ENCODE peak calls at places on chromosome 10, in six cellular contexts. M is fibroblast of lung; I is CD8-positive, alpha-beta T cell; S is prostate gland; U is SK-N-SH; T is CD4-positive, alpha-beta T cell. F is an unnamed sample.

GRCh38 chr10:82552273-82552672 is 677.3 kb downstream of the NRG3 start:
- DNase-seq in U (no peak), S (no peak), M (no peak), I (no peak), T (no peak), F (no peak)

GRCh38 chr10:63480237-63480636 is 14.5 kb upstream of the JMJD1C start:
- DNase-seq in T (no peak), I (no peak), U (no peak), M (no peak), S (no peak), F (no peak)

GRCh38 chr10:55449981-55450380 is 649.0 kb upstream of the PCDH15 start:
- DNase-seq in I (no peak), M (no peak), U (no peak), T (no peak), S (no peak), F (no peak)

GRCh38 chr10:83222832-83223742 is 916.2 kb upstream of the GHITM start:
- DNase-seq in U (no peak), S (no peak), I (no peak), M (no peak), T (no peak), F (no peak)

GRCh38 chr10:114311496-114312195 is 72.6 kb downstream of the VWA2 start:
- DNase-seq in T (no peak), I (no peak), M (no peak), S (no peak), U (no peak), F (no peak)

GRCh38 chr10:76086571-76087260 is 655.3 kb downstream of the LRMDA start:
- DNase-seq in T (no peak), M (peak; percentile 97), S (peak; percentile 77), I (no peak), U (peak; percentile 19), F (peak; percentile 59)

GRCh38 chr10:63605568-63605967 is 84.4 kb downstream of the REEP3 start:
- DNase-seq in I (no peak), T (no peak), M (no peak), S (no peak), U (no peak), F (no peak)

GRCh38 chr10:11165591-11166543 is 148.2 kb downstream of the CELF2 start:
- DNase-seq in U (peak; percentile 71), M (peak; percentile 16), S (peak; percentile 28), T (peak; percentile 66), I (peak; percentile 42), F (no peak)

GRCh38 chr10:29554660-29555059 is 80.1 kb downstream of the SVIL start:
- DNase-seq in S (no peak), M (peak; percentile 86), T (no peak), U (no peak), I (no peak), F (no peak)

GRCh38 chr10:72375585-72375984 is 20.9 kb upstream of the DNAJB12 start:
- DNase-seq in U (no peak), I (no peak), S (no peak), M (no peak), T (no peak), F (peak; percentile 72)

GRCh38 chr10:4947635-4948596 is 15.3 kb upstream of the AKR1C1 start:
- DNase-seq in M (peak; percentile 88), T (no peak), U (no peak), S (peak; percentile 5), I (no peak), F (no peak)

GRCh38 chr10:94403823-94404228 is 1.5 kb downstream of the TBC1D12 start:
- DNase-seq in M (no peak), S (no peak), T (no peak), U (peak; percentile 42), I (no peak), F (no peak)

GRCh38 chr10:117418121-117418520 is 42.9 kb upstream of the PDZD8 start:
- DNase-seq in M (no peak), T (no peak), S (no peak), I (no peak), U (no peak), F (no peak)

GRCh38 chr10:62231805-62232204 is 36.8 kb downstream of the RTKN2 start:
- DNase-seq in T (no peak), I (no peak), M (no peak), U (no peak), S (no peak), F (no peak)

GRCh38 chr10:46096426-46096825 is 50.4 kb upstream of the MSMB start:
- DNase-seq in S (no peak), I (no peak), T (no peak), M (no peak), U (no peak), F (no peak)

GRCh38 chr10:70615784-70616511 is 13.4 kb upstream of the PRF1 start:
- DNase-seq in M (peak; percentile 97), U (no peak), I (no peak), T (no peak), S (no peak), F (no peak)

GRCh38 chr10:46520381-46520780 is 36.1 kb downstream of the GPRIN2 start:
- DNase-seq in I (no peak), S (no peak), T (no peak), U (no peak), M (no peak), F (peak; percentile 6)

GRCh38 chr10:59607971-59608370 is 101.7 kb downstream of the SLC16A9 start:
- DNase-seq in U (no peak), M (no peak), S (no peak), T (no peak), I (no peak), F (no peak)

GRCh38 chr10:88108115-88108610 is 244.7 kb downstream of the PTEN start:
- DNase-seq in I (no peak), M (no peak), S (no peak), T (no peak), U (no peak), F (peak; percentile 43)

GRCh38 chr10:89966211-89966610 is 264.8 kb downstream of the KIF20B start:
- DNase-seq in I (no peak), S (no peak), T (no peak), M (no peak), U (no peak), F (peak; percentile 15)

GRCh38 chr10:132671171-132672154 is 114.5 kb downstream of the NKX6-2 start:
- DNase-seq in U (no peak), M (no peak), T (no peak), I (no peak), S (no peak), F (no peak)

DNA sequence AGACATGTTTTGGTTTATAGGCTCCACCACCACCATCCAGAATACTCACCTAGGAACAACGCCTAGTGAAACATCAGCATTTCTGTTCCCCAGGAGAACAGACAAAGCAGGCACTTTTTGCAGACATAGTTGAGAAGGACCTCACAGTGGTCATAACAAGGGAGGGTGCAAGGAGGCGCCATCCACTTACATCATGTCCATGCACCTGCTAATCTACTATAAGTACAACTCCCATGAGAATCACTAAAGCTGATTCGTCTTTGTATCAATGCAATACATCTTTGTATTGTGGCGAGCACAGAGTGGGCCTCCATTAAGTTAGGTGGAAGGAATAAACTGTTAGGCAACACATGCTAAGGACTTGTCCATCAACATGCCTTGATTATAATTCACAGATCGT is 207.1 kb downstream of the KCNMA1 start:
- DNase-seq in T (no peak), I (no peak), S (no peak), U (no peak), M (no peak), F (peak; percentile 30)
- TF ChIP-seq CTCF in T (no peak), I (no peak), S (no peak), U (no peak), M (no peak), F (peak; percentile 64)

GRCh38 chr10:569961-570630 is 119.4 kb downstream of the DIP2C start:
- DNase-seq in S (no peak), M (peak; percentile 35), I (no peak), U (no peak), T (no peak), F (no peak)
- H3K27ac ChIP-seq in S (no peak overlapping the region), M (no peak overlapping the region), I (no peak overlapping the region), U (no peak overlapping the region), T (no peak overlapping the region), F (no peak overlapping the region)

DNA sequence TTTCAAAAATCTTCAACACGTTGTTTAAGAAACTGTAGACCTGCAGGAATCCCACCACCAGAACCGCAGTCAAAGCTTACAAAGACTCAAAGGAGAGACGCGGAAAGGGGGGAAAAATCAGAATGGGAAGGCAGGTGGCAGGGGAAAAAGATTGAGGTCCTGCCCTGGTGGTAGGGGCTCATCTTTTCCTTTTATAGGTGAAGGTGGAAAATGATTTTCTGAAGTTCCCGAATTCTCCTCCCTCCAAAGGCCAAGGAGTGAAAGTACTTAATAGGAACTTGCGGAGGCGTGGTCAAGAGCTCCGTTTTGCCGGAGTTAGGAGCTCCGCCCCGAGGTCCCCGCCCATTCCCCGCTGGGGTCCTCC is 729 bp downstream of the BBIP1 start:
- DNase-seq in I (peak; percentile 71), U (no peak), M (peak; percentile 96), S (peak; percentile 95), T (no peak), F (peak; percentile 96)
- TF ChIP-seq CTCF in I (no peak), U (peak; percentile 8), M (no peak), S (no peak), T (no peak), F (no peak)

GRCh38 chr10:22333167-22333566 is 12.1 kb upstream of the SPAG6 start:
- DNase-seq in M (no peak), T (no peak), S (no peak), U (no peak), I (no peak), F (no peak)

GRCh38 chr10:22335204-22335956 is 9.9 kb upstream of the SPAG6 start:
- DNase-seq in T (peak; percentile 69), U (peak; percentile 33), S (no peak), I (no peak), M (peak; percentile 58), F (no peak)

GRCh38 chr10:22332116-22332692 is 11.3 kb downstream of the BMI1 start:
- DNase-seq in T (no peak), M (no peak), U (no peak), S (no peak), I (no peak), F (no peak)

GRCh38 chr10:22334414-22335203 is 10.7 kb upstream of the SPAG6 start:
- DNase-seq in T (no peak), U (no peak), M (no peak), S (no peak), I (no peak), F (no peak)

DNA sequence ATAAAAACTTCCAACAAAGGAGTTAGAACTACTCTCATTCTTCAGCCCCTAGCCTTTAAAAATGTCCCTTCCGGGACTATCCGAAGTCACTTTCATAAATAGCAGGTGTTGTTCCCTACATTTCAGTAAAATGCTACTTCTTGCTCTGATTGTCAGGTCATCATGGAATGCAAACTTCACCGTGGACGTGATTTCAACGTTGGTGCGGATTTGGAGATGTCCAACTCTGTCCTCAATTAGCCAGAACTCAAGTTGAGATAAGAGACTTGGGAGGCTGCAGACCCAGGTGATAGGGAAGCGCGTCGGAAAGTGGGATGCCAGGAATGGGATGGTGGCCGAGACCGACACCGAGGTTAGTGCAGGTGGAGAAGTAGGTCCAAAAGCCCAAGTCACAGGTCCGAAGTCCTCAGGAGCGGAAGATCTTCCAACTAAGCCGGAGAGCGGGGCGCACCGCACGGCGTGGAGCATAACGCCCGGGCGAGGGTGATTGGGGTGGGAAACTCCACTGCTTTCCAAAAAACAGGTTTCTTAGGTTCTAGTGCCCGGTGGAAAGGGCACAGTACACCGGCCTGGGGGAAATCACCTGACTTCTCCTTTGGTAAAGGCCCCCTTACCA is 11.5 kb upstream of the SPAG6 start:
- DNase-seq in U (no peak), I (no peak), M (no peak), T (no peak), S (no peak), F (no peak)
- H3K27ac ChIP-seq in U (no peak overlapping the region), I (peak overlapping the region; percentile 48), M (no peak overlapping the region), T (peak overlapping the region; percentile 25), S (no peak overlapping the region), F (no peak overlapping the region)

GRCh38 chr10:86349474-86349873 is 17.1 kb downstream of the GRID1 start:
- DNase-seq in I (no peak), S (no peak), M (no peak), T (no peak), U (peak; percentile 70), F (peak; percentile 79)
- TF ChIP-seq CTCF in I (no peak), S (no peak), M (no peak), T (no peak), U (peak; percentile 38), F (peak; percentile 99)

F was measured in WERI-Rb-1.